ENCODE peak calls at places on chromosomes 16 and 17, in nine cellular contexts. D is A549, A is heart left ventricle, N is uterus, U is lower leg skin, C is body of pancreas, K is prostate gland, M is Peyer's patch, E is breast epithelium. T is an unnamed sample.

GRCh38 chr17:40463122-40463550 is 19.9 kb downstream of the IGFBP4 start:
- DNase-seq in D (no peak), A (no peak), N (no peak), U (no peak), C (no peak), K (no peak), M (no peak), E (no peak), T (no peak)

GRCh38 chr16:997440-998051 is 16.0 kb downstream of the SOX8 start:
- DNase-seq in D (peak), A (peak), N (peak), U (no peak), C (peak), K (peak), M (no peak), E (peak), T (no peak)

GRCh38 chr16:20383106-20384029 is 21.2 kb downstream of the PDILT start:
- DNase-seq in D (peak), A (no peak), N (peak), U (no peak), C (peak), K (peak), M (no peak), E (peak), T (peak)

GRCh38 chr16:22360963-22361659 is 13.3 kb downstream of the CDR2 start:
- DNase-seq in D (no peak), A (no peak), N (no peak), U (no peak), C (no peak), K (no peak), M (no peak), E (no peak), T (no peak)

GRCh38 chr17:6657633-6658287 is 6.2 kb downstream of the C17orf100 start:
- DNase-seq in D (no peak), A (no peak), N (no peak), U (peak), C (no peak), K (no peak), M (no peak), E (no peak), T (no peak)

GRCh38 chr16:66924527-66925321 is 611 bp downstream of the RRAD start:
- DNase-seq in D (peak), A (peak), N (no peak), U (no peak), C (peak), K (no peak), M (peak), E (no peak), T (no peak)

GRCh38 chr17:11644265-11645212 is 46.3 kb downstream of the DNAH9 start:
- DNase-seq in D (peak), A (peak), N (peak), U (no peak), C (peak), K (peak), M (peak), E (peak), T (peak)

GRCh38 chr16:23896832-23897821 is 61.3 kb downstream of the PRKCB start:
- DNase-seq in D (no peak), A (no peak), N (no peak), U (no peak), C (no peak), K (no peak), M (no peak), E (no peak), T (no peak)

GRCh38 chr17:16463341-16464000 is 28.5 kb downstream of the LRRC75A start:
- DNase-seq in D (no peak), A (peak), N (no peak), U (no peak), C (peak), K (no peak), M (peak), E (no peak), T (no peak)

GRCh38 chr17:5500804-5501391 is 14.5 kb downstream of the MIS12 start:
- DNase-seq in D (peak), A (peak), N (peak), U (peak), C (peak), K (peak), M (peak), E (peak), T (peak)

GRCh38 chr16:79621027-79621426 is 20.5 kb upstream of the MAF start:
- DNase-seq in D (no peak), A (no peak), N (no peak), U (no peak), C (no peak), K (no peak), M (no peak), E (no peak), T (no peak)

GRCh38 chr17:30002088-30002487 is 60.7 kb downstream of the EFCAB5 start:
- DNase-seq in D (no peak), A (no peak), N (no peak), U (no peak), C (no peak), K (no peak), M (no peak), E (no peak), T (no peak)

GRCh38 chr16:88566158-88566557 is 4.0 kb upstream of the ZC3H18 start:
- DNase-seq in D (no peak), A (peak), N (no peak), U (no peak), C (no peak), K (no peak), M (no peak), E (no peak), T (no peak)

GRCh38 chr17:79311373-79311772 is 236.7 kb downstream of the ENGASE start:
- DNase-seq in D (no peak), A (no peak), N (no peak), U (no peak), C (no peak), K (no peak), M (no peak), E (no peak), T (no peak)

GRCh38 chr17:78128616-78129384 is at the start of gene TMC6:
- DNase-seq in D (peak), A (peak), N (no peak), U (peak), C (peak), K (peak), M (peak), E (peak), T (peak)

GRCh38 chr17:74671031-74671771 is 41.5 kb downstream of the CD300LF start:
- DNase-seq in D (peak), A (peak), N (peak), U (peak), C (peak), K (peak), M (peak), E (peak), T (no peak)

GRCh38 chr17:21475555-21475954 is 99.4 kb downstream of the KCNJ12 start:
- DNase-seq in D (no peak), A (no peak), N (no peak), U (peak), C (no peak), K (no peak), M (no peak), E (no peak), T (no peak)

GRCh38 chr17:45437461-45438283 is 5.0 kb upstream of the ARHGAP27 start:
- DNase-seq in D (no peak), A (no peak), N (no peak), U (no peak), C (no peak), K (no peak), M (no peak), E (no peak), T (no peak)

GRCh38 chr17:45784583-45785372 is 658 bp downstream of the CRHR1 start:
- DNase-seq in D (peak), A (no peak), N (no peak), U (peak), C (peak), K (peak), M (peak), E (no peak), T (no peak)

GRCh38 chr17:65198653-65199382 is 61.6 kb downstream of the RGS9 start:
- DNase-seq in D (peak), A (no peak), N (peak), U (no peak), C (no peak), K (peak), M (no peak), E (peak), T (peak)

GRCh38 chr17:75343007-75343406 is 53.8 kb upstream of the SLC25A19 start:
- DNase-seq in D (no peak), A (no peak), N (no peak), U (no peak), C (no peak), K (no peak), M (no peak), E (no peak), T (no peak)

GRCh38 chr16:65658339-65659275 is 536.7 kb upstream of the CDH11 start:
- DNase-seq in D (no peak), A (no peak), N (peak), U (peak), C (no peak), K (peak), M (no peak), E (peak), T (peak)

GRCh38 chr17:42311240-42312034 is 23.1 kb downstream of the STAT5A start:
- DNase-seq in D (no peak), A (peak), N (peak), U (peak), C (peak), K (peak), M (peak), E (peak), T (no peak)

GRCh38 chr17:61323696-61324539 is 75.7 kb upstream of the TBX2 start:
- DNase-seq in D (no peak), A (peak), N (no peak), U (no peak), C (no peak), K (no peak), M (no peak), E (no peak), T (no peak)

GRCh38 chr17:31541559-31541958 is 150.1 kb downstream of the RAB11FIP4 start:
- DNase-seq in D (no peak), A (peak), N (no peak), U (no peak), C (peak), K (no peak), M (no peak), E (no peak), T (no peak)

GRCh38 chr17:45222994-45223540 is 1.4 kb downstream of the FMNL1 start:
- DNase-seq in D (no peak), A (peak), N (no peak), U (no peak), C (no peak), K (no peak), M (no peak), E (no peak), T (peak)

GRCh38 chr16:3054965-3055733 is 8.8 kb downstream of the MMP25 start:
- DNase-seq in D (no peak), A (no peak), N (no peak), U (no peak), C (no peak), K (no peak), M (no peak), E (no peak), T (no peak)

GRCh38 chr16:892536-893255 is 78.1 kb downstream of the LMF1 start:
- DNase-seq in D (no peak), A (no peak), N (no peak), U (no peak), C (no peak), K (no peak), M (no peak), E (no peak), T (no peak)

GRCh38 chr17:58533616-58534188 is 19.3 kb upstream of the MTMR4 start:
- DNase-seq in D (no peak), A (no peak), N (no peak), U (no peak), C (no peak), K (no peak), M (no peak), E (no peak), T (no peak)

GRCh38 chr16:65102326-65102725 is 19.5 kb downstream of the CDH11 start:
- DNase-seq in D (no peak), A (no peak), N (no peak), U (no peak), C (no peak), K (no peak), M (no peak), E (no peak), T (no peak)

GRCh38 chr17:75031972-75032895 is 14.5 kb downstream of the ATP5PD start:
- DNase-seq in D (peak), A (peak), N (peak), U (peak), C (peak), K (peak), M (peak), E (peak), T (peak)

GRCh38 chr17:67343237-67343636 is 23.1 kb downstream of the PSMD12 start:
- DNase-seq in D (no peak), A (no peak), N (no peak), U (no peak), C (no peak), K (no peak), M (no peak), E (no peak), T (no peak)

GRCh38 chr16:12771341-12771798 is 32.3 kb downstream of the CPPED1 start:
- DNase-seq in D (no peak), A (no peak), N (no peak), U (no peak), C (no peak), K (no peak), M (no peak), E (no peak), T (no peak)

GRCh38 chr16:72203401-72203800 is 31.4 kb upstream of the PMFBP1 start:
- DNase-seq in D (no peak), A (peak), N (no peak), U (peak), C (no peak), K (no peak), M (no peak), E (no peak), T (peak)
- TF ChIP-seq POLR2A in D (no peak), A (no peak), N (no peak), U (no peak), C (no peak), K (no peak), M (no peak), E (no peak), T (no peak)

DNA sequence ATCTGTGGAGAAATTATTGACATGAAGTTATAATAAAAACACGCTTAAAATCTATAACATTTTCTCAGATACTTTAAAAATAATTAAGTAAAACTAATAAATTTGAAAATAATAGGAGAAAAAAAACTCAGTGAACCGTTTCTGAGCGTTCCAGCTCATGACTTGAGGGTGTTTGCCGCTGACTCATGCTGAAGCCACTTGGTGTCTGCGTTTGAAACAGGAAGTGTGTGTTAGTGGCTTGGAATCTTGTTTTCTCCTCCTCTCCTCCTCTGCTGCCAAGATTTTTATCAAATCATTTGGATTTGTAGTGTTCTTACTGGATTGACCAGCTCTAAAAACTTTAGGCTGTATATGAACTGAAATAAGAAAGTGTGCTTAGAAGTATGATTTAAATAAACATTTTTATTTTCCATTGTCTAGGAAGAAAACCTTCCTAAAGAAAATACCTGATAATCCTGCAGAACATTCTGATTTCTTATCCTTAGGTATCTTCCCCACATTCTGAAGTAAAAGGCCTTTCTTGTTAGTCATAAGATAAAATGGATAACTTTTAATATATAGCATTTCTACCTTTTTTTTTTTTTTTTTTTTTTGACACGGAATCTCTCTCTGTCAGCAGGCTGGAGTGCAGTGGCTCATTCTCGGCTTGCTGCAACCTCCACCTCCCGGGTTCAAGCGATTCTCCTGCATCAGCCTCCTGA is 30.8 kb downstream of the USP10 start:
- DNase-seq in D (peak), A (peak), N (peak), U (no peak), C (peak), K (peak), M (no peak), E (peak), T (peak)
- TF ChIP-seq POLR2A in D (no peak), A (no peak), N (no peak), U (no peak), C (no peak), K (no peak), M (no peak), E (no peak), T (no peak)

GRCh38 chr17:81860756-81861568 is 627 bp upstream of the P4HB start:
- DNase-seq in D (peak), A (peak), N (peak), U (peak), C (peak), K (peak), M (peak), E (peak), T (peak)
- TF ChIP-seq POLR2A in D (peak), A (peak), N (peak), U (peak), C (peak), K (peak), M (peak), E (peak), T (peak)

DNA sequence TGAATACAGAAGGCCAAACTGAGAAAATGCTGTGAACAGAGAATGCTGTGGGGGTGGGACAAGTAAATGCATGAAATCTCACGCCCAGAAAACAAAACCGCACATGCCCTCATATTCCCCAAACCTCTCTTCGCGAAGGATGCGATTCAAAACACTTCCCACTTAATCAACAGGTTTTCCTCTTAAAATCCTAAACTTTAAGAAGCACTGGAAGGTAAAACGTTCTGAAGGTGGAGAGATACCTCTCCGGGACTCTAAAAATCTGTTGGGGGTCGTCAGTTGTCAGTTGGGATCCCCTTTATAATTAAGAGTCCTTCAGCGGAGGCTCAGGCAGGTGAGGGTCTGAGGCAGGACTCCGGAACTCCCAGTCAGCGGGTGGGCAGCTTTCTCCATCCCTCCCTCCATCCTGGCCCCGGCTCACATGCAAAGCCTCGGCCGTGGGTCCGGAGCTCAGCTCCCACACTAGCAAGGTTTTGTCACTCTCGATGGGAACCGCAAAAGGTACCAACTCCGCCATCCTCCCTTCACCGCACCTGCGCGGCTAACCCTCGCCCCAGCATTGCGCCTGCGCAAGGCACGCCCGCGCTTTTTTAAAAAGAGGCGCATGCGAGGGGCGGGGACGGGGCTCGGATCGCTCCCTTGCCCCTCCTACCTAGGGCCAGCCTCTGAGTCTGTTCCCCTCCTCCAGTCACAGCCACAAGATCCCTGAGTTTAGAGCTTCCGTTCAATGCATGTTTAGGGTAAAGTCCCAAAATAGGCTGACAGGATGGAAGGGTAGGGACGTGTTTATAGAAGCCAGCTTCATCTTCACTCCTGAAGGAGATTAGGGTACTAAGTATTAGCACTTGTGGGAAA is at the start of gene RDM1:
- DNase-seq in D (peak), A (peak), N (no peak), U (peak), C (peak), K (peak), M (peak), E (peak), T (peak)
- TF ChIP-seq POLR2A in D (peak), A (no peak), N (no peak), U (no peak), C (no peak), K (no peak), M (no peak), E (no peak), T (peak)

GRCh38 chr16:81831722-81832126 is 52.6 kb downstream of the PLCG2 start:
- DNase-seq in D (no peak), A (peak), N (peak), U (no peak), C (peak), K (peak), M (no peak), E (peak), T (no peak)
- TF ChIP-seq POLR2A in D (no peak), A (no peak), N (no peak), U (no peak), C (no peak), K (no peak), M (no peak), E (no peak), T (no peak)

GRCh38 chr17:81932333-81932983 is 4.6 kb downstream of the PYCR1 start:
- DNase-seq in D (no peak), A (no peak), N (no peak), U (no peak), C (no peak), K (no peak), M (no peak), E (no peak), T (no peak)

GRCh38 chr17:81934850-81935708 is 2.0 kb downstream of the PYCR1 start:
- DNase-seq in D (no peak), A (no peak), N (no peak), U (no peak), C (no peak), K (no peak), M (no peak), E (no peak), T (no peak)

GRCh38 chr17:81934098-81934757 is 2.9 kb downstream of the PYCR1 start:
- DNase-seq in D (no peak), A (no peak), N (no peak), U (no peak), C (no peak), K (no peak), M (no peak), E (no peak), T (no peak)

GRCh38 chr17:81931557-81932332 is 4.2 kb upstream of the MAFG start:
- DNase-seq in D (no peak), A (no peak), N (no peak), U (no peak), C (peak), K (no peak), M (no peak), E (no peak), T (no peak)

DNA sequence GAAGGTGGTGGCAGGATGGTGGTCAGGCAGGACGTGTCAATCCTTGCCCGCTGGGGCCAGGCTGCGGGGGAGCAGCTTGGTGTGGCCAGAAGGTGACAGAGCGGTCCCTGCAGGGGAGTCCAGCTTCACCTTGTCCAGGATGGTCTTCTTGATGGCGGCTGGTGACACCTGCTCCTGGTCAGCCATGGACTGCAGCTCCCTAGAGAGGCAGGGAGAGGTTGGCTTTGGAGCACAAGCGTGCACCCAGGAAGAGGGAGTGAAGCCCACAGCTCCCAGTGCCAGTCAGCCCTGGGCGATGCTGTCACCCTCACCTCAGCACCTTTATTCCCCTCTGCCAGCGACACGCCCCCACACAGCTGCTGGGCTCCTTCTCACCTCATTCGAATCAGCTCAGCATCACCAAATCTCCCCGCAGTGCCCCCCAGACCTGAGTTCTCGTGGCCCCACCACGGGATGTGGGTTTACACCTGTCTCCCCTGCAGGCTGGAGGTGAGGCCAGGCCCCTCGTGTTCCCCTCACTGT is 3.9 kb downstream of the PYCR1 start:
- DNase-seq in D (no peak), A (no peak), N (no peak), U (no peak), C (no peak), K (no peak), M (no peak), E (no peak), T (no peak)
- TF ChIP-seq POLR2A in D (peak), A (no peak), N (no peak), U (no peak), C (no peak), K (no peak), M (no peak), E (no peak), T (peak)

GRCh38 chr17:27669850-27670249 is 38.9 kb downstream of the LGALS9 start:
- DNase-seq in D (no peak), A (no peak), N (no peak), U (no peak), C (no peak), K (no peak), M (peak), E (no peak), T (no peak)
- TF ChIP-seq POLR2A in D (no peak), A (no peak), N (no peak), U (no peak), C (no peak), K (no peak), M (no peak), E (no peak), T (no peak)